ENCODE peak calls at places on chromosomes 12 and 14, in four cellular contexts. One of them, this sample, is unnamed.

GRCh38 chr12:115349711-115350110 is 665.7 kb upstream of the TBX3 start:
- DNase-seq in activated naive CD8-positive, alpha-beta T cell treated with anti-CD3 and anti-CD28 coated beads, Interleukin-2, amount 50 U/mL, for 24 hours: no peak
- DNase-seq in endothelial cell: no peak
- DNase-seq in GM12892: no peak
- DNase-seq in this sample: no peak

GRCh38 chr12:3085341-3086125 is 8.4 kb downstream of the TSPAN9 start:
- DNase-seq in activated naive CD8-positive, alpha-beta T cell treated with anti-CD3 and anti-CD28 coated beads, Interleukin-2, amount 50 U/mL, for 24 hours: no peak
- DNase-seq in endothelial cell: no peak
- DNase-seq in GM12892: no peak
- DNase-seq in this sample: no peak

GRCh38 chr12:32087301-32087700 is 19.3 kb upstream of the BICD1 start:
- DNase-seq in activated naive CD8-positive, alpha-beta T cell treated with anti-CD3 and anti-CD28 coated beads, Interleukin-2, amount 50 U/mL, for 24 hours: no peak
- DNase-seq in endothelial cell: no peak
- DNase-seq in GM12892: no peak
- DNase-seq in this sample: no peak

GRCh38 chr12:133231001-133231400 is 4.7 kb downstream of the ANHX start:
- DNase-seq in activated naive CD8-positive, alpha-beta T cell treated with anti-CD3 and anti-CD28 coated beads, Interleukin-2, amount 50 U/mL, for 24 hours: no peak
- DNase-seq in endothelial cell: no peak
- DNase-seq in GM12892: no peak
- DNase-seq in this sample: no peak

GRCh38 chr12:116881325-116881866 is at the start of gene HRK:
- DNase-seq in activated naive CD8-positive, alpha-beta T cell treated with anti-CD3 and anti-CD28 coated beads, Interleukin-2, amount 50 U/mL, for 24 hours: no peak
- DNase-seq in endothelial cell: no peak
- DNase-seq in GM12892: no peak
- DNase-seq in this sample: peak

GRCh38 chr12:115267464-115267863 is 583.5 kb upstream of the TBX3 start:
- DNase-seq in activated naive CD8-positive, alpha-beta T cell treated with anti-CD3 and anti-CD28 coated beads, Interleukin-2, amount 50 U/mL, for 24 hours: no peak
- DNase-seq in endothelial cell: no peak
- DNase-seq in GM12892: no peak
- DNase-seq in this sample: no peak

GRCh38 chr12:107287436-107288413 is 194.4 kb upstream of the CRY1 start:
- DNase-seq in activated naive CD8-positive, alpha-beta T cell treated with anti-CD3 and anti-CD28 coated beads, Interleukin-2, amount 50 U/mL, for 24 hours: peak
- DNase-seq in endothelial cell: no peak
- DNase-seq in GM12892: no peak
- DNase-seq in this sample: no peak

GRCh38 chr12:56188786-56189335 is 422 bp downstream of the SMARCC2 start:
- DNase-seq in activated naive CD8-positive, alpha-beta T cell treated with anti-CD3 and anti-CD28 coated beads, Interleukin-2, amount 50 U/mL, for 24 hours: peak
- DNase-seq in endothelial cell: peak
- DNase-seq in GM12892: no peak
- DNase-seq in this sample: no peak

GRCh38 chr12:128796439-128797118 is 27.2 kb downstream of the SLC15A4 start:
- DNase-seq in activated naive CD8-positive, alpha-beta T cell treated with anti-CD3 and anti-CD28 coated beads, Interleukin-2, amount 50 U/mL, for 24 hours: no peak
- DNase-seq in endothelial cell: no peak
- DNase-seq in GM12892: no peak
- DNase-seq in this sample: no peak

GRCh38 chr12:114729731-114730130 is 45.8 kb upstream of the TBX3 start:
- DNase-seq in activated naive CD8-positive, alpha-beta T cell treated with anti-CD3 and anti-CD28 coated beads, Interleukin-2, amount 50 U/mL, for 24 hours: no peak
- DNase-seq in endothelial cell: no peak
- DNase-seq in GM12892: no peak
- DNase-seq in this sample: no peak

GRCh38 chr14:24351517-24351916 is 11.7 kb upstream of the RIPK3 start:
- DNase-seq in activated naive CD8-positive, alpha-beta T cell treated with anti-CD3 and anti-CD28 coated beads, Interleukin-2, amount 50 U/mL, for 24 hours: no peak
- DNase-seq in endothelial cell: no peak
- DNase-seq in GM12892: no peak
- DNase-seq in this sample: no peak